ENCODE peak calls at places on chromosomes 7 and 10, in five cellular contexts. T is right cardiac atrium; C is T-helper 9 cell; U is head of caudate nucleus; Y is naive thymus-derived CD8-positive, alpha-beta T cell. J is an unnamed sample.

GRCh38 chr7:50502001-50502684 is 52.0 kb upstream of the FIGNL1 start:
- DNase-seq in T (peak), C (no peak), U (no peak), Y (no peak), J (no peak)

GRCh38 chr10:19921300-19922140 is 105.3 kb downstream of the PLXDC2 start:
- DNase-seq in T (no peak), C (no peak), U (no peak), Y (no peak), J (no peak)

GRCh38 chr7:108037140-108037539 is 34.2 kb upstream of the LAMB1 start:
- DNase-seq in T (no peak), C (no peak), U (no peak), Y (no peak), J (no peak)

GRCh38 chr10:6053816-6054581 is 8.2 kb downstream of the IL2RA start:
- DNase-seq in T (peak), C (no peak), U (no peak), Y (no peak), J (peak)

GRCh38 chr10:34535872-34536271 is 279.2 kb downstream of the PARD3 start:
- DNase-seq in T (no peak), C (no peak), U (no peak), Y (no peak), J (no peak)

GRCh38 chr7:140242057-140243031 is 65.6 kb upstream of the KDM7A start:
- DNase-seq in T (peak), C (no peak), U (peak), Y (no peak), J (no peak)

GRCh38 chr7:66778201-66778600 is 37.7 kb downstream of the RABGEF1 start:
- DNase-seq in T (no peak), C (no peak), U (no peak), Y (no peak), J (no peak)

GRCh38 chr10:75951026-75951589 is 519.7 kb downstream of the LRMDA start:
- DNase-seq in T (no peak), C (no peak), U (no peak), Y (no peak), J (no peak)

GRCh38 chr10:45374451-45375052 is 536 bp downstream of the ALOX5 start:
- DNase-seq in T (no peak), C (no peak), U (no peak), Y (no peak), J (no peak)

GRCh38 chr10:43772191-43772590 is 123.5 kb upstream of the ZNF32 start:
- DNase-seq in T (no peak), C (no peak), U (no peak), Y (no peak), J (no peak)

GRCh38 chr7:88985309-88985708 is 189.8 kb upstream of the TEX47 start:
- DNase-seq in T (no peak), C (no peak), U (no peak), Y (no peak), J (no peak)

GRCh38 chr10:72038458-72039001 is 49.8 kb downstream of the SPOCK2 start:
- DNase-seq in T (peak), C (no peak), U (no peak), Y (no peak), J (no peak)

GRCh38 chr10:21473135-21473534 is 52.3 kb downstream of the SKIDA1 start:
- DNase-seq in T (no peak), C (no peak), U (no peak), Y (no peak), J (no peak)

GRCh38 chr10:14688606-14689005 is 86.1 kb downstream of the FAM107B start:
- DNase-seq in T (no peak), C (no peak), U (no peak), Y (no peak), J (no peak)

GRCh38 chr7:26451997-26452396 is 160.3 kb downstream of the SNX10 start:
- DNase-seq in T (no peak), C (no peak), U (no peak), Y (no peak), J (no peak)

GRCh38 chr10:88810196-88810961 is 7.8 kb downstream of the LIPM start:
- DNase-seq in T (no peak), C (no peak), U (peak), Y (peak), J (peak)

GRCh38 chr7:28986723-28987122 is 28.6 kb upstream of the TRIL start:
- DNase-seq in T (no peak), C (no peak), U (no peak), Y (no peak), J (no peak)

GRCh38 chr7:156167417-156167807 is 355.1 kb upstream of the SHH start:
- DNase-seq in T (no peak), C (no peak), U (no peak), Y (no peak), J (no peak)

GRCh38 chr7:95609277-95609971 is 13.1 kb upstream of the PDK4 start:
- DNase-seq in T (peak), C (no peak), U (peak), Y (no peak), J (no peak)

GRCh38 chr7:63931985-63932577 is 66.6 kb upstream of the ZNF722 start:
- DNase-seq in T (peak), C (no peak), U (no peak), Y (no peak), J (no peak)